ENCODE peak calls at places on chromosomes 16 and 17, in six cellular contexts. S is gastrocnemius medialis, O is ovary, Y is breast epithelium, V is sigmoid colon, G is transverse colon. Q is an unnamed sample.

GRCh38 chr16:27927266-27927901 is 136.1 kb downstream of the GSG1L start:
- DNase-seq in Y (no peak), V (no peak), S (no peak), O (no peak), G (no peak), Q (no peak)

GRCh38 chr16:85232369-85233142 is 120.3 kb upstream of the CIBAR2 start:
- DNase-seq in G (no peak), V (no peak), Y (no peak), S (no peak), O (peak; percentile 50), Q (no peak)

GRCh38 chr17:82237746-82238561 is 9.1 kb downstream of the SLC16A3 start:
- DNase-seq in Y (no peak), G (no peak), O (peak; percentile 58), V (peak; percentile 67), S (no peak), Q (no peak)

GRCh38 chr16:66935319-66936011 is at the start of gene CES2:
- DNase-seq in O (no peak), S (peak; percentile 63), Y (peak; percentile 58), G (peak; percentile 93), V (no peak), Q (no peak)

GRCh38 chr16:84839054-84839453 is 19.3 kb downstream of the CRISPLD2 start:
- DNase-seq in Y (no peak), G (no peak), O (no peak), S (no peak), V (peak; percentile 87), Q (no peak)

GRCh38 chr16:55532227-55532626 is 23.4 kb downstream of the LPCAT2 start:
- DNase-seq in O (no peak), V (no peak), S (no peak), G (no peak), Y (no peak), Q (no peak)

GRCh38 chr16:70684146-70685060 is 1.4 kb downstream of the MTSS2 start:
- DNase-seq in V (no peak), G (no peak), O (peak; percentile 64), S (no peak), Y (no peak), Q (no peak)

GRCh38 chr17:33459078-33459940 is 166.2 kb upstream of the ASIC2 start:
- DNase-seq in V (no peak), Y (no peak), S (no peak), O (no peak), G (no peak), Q (no peak)

GRCh38 chr16:82735176-82735575 is 108.4 kb downstream of the CDH13 start:
- DNase-seq in Y (no peak), V (no peak), O (no peak), G (no peak), S (peak; percentile 67), Q (no peak)

GRCh38 chr17:388087-388486 is 35.5 kb upstream of the RPH3AL start:
- DNase-seq in G (no peak), O (no peak), S (no peak), Y (no peak), V (no peak), Q (no peak)

GRCh38 chr16:55508941-55509920 is at the start of gene LPCAT2:
- DNase-seq in S (peak; percentile 55), G (peak; percentile 86), V (peak; percentile 88), Y (no peak), O (peak; percentile 91), Q (peak; percentile 83)

GRCh38 chr16:82059983-82060421 is 24.9 kb downstream of the HSD17B2 start:
- DNase-seq in V (no peak), G (no peak), S (no peak), Y (no peak), O (no peak), Q (no peak)

GRCh38 chr16:53041196-53041977 is 11.3 kb downstream of the CHD9NB start:
- DNase-seq in Y (peak; percentile 57), G (peak; percentile 33), V (peak; percentile 87), S (peak; percentile 42), O (peak; percentile 55), Q (peak; percentile 57)

GRCh38 chr16:7405166-7405565 is 72.5 kb downstream of the RBFOX1 start:
- DNase-seq in S (peak; percentile 70), Y (no peak), V (no peak), G (no peak), O (peak; percentile 15), Q (no peak)

GRCh38 chr17:48429156-48429555 is 858 bp downstream of the SKAP1 start:
- DNase-seq in O (no peak), Y (no peak), G (no peak), S (no peak), V (no peak), Q (no peak)

GRCh38 chr16:4315185-4316102 is at the start of gene GLIS2:
- DNase-seq in Y (no peak), S (no peak), V (peak; percentile 88), O (peak; percentile 89), G (peak; percentile 60), Q (peak; percentile 66)

GRCh38 chr17:17935321-17936271 is 36.6 kb downstream of the TOM1L2 start:
- DNase-seq in Y (no peak), G (peak; percentile 53), S (peak; percentile 22), V (peak; percentile 75), O (no peak), Q (peak; percentile 53)

DNA sequence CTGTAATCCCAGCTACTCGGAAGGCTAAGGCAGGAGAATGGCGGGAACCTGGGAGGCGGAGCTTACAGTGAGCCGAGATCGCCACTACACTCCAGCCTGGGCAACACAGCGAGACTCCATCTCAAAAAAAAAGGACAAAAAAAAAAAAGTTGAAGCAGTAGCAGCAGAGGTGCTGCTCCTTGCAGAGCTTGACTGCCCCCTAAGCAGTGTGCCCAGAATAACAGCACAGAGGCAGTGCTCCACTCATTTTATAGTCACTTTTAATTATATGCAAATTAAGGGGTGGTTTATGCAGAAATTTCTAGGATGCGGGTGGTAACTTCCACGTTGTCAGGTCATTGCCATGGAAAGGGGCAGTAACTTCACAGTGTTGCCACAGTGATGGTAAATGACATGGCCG is 54.3 kb upstream of the NOL11 start:
- DNase-seq in O (no peak), V (no peak), G (no peak), Y (no peak), S (no peak), Q (no peak)
- H3K4me1 ChIP-seq in O (no peaks in the 10 kb centered on the region), V (no peaks in the 10 kb centered on the region), G (no peaks in the 10 kb centered on the region), Y (no peaks in the 10 kb centered on the region), S (no peaks in the 10 kb centered on the region), Q (no peaks in the 10 kb centered on the region)

DNA sequence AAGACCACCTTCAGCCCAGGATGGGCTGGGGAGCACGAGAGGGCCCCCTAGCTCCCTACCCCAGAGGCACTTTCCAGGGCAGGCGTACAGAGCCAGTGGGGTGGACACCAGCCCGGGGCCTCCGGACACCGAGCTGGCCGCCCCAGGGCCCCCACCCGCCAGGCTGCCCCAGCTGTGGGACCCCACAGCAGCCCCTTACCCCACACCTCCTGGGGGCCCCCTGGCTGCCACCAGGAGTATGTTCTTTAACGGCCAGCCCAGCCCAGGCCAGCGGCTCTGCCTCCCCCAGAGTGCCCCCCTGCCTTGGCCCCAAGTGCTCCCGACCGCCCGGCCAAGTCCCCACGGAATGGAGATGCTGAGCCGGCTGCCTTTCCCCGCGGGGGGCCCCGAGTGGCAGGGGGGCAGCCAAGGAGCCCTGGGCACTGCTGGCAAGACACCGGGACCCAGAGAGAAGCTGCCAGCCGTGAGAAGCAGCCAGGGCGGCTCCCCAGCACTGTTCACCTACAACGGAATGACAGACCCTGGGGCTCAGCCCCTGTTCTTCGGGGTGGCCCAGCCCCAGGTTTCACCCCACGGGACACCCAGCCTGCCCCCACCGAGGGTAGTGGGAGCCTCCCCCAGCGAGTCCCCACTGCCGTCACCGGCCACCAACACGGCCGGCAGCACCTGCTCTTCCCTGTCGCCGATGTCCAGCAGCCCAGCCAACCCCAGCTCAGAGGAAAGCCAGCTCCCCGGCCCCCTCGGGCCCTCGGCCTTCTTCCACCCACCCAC is 24.3 kb upstream of the ZFPM1 start:
- DNase-seq in V (no peak), O (no peak), Y (no peak), G (no peak), S (no peak), Q (no peak)
- TF ChIP-seq CTCF in V (no peak), O (no peak), Y (no peak), G (no peak), S (no peak), Q (no peak)

GRCh38 chr16:2767140-2767731 is 9.8 kb downstream of the ELOB start:
- DNase-seq in O (no peak), G (no peak), S (no peak), Y (no peak), V (no peak), Q (no peak)

GRCh38 chr16:2767891-2768290 is 9.2 kb downstream of the ELOB start:
- DNase-seq in Y (no peak), V (no peak), G (no peak), O (no peak), S (no peak), Q (no peak)

GRCh38 chr16:2764718-2765117 is 12.3 kb downstream of the SRRM2 start:
- DNase-seq in O (no peak), G (no peak), V (no peak), Y (no peak), S (no peak), Q (no peak)

GRCh38 chr16:2766430-2767139 is 10.5 kb downstream of the ELOB start:
- DNase-seq in O (no peak), V (no peak), S (no peak), Y (no peak), G (no peak), Q (no peak)

DNA sequence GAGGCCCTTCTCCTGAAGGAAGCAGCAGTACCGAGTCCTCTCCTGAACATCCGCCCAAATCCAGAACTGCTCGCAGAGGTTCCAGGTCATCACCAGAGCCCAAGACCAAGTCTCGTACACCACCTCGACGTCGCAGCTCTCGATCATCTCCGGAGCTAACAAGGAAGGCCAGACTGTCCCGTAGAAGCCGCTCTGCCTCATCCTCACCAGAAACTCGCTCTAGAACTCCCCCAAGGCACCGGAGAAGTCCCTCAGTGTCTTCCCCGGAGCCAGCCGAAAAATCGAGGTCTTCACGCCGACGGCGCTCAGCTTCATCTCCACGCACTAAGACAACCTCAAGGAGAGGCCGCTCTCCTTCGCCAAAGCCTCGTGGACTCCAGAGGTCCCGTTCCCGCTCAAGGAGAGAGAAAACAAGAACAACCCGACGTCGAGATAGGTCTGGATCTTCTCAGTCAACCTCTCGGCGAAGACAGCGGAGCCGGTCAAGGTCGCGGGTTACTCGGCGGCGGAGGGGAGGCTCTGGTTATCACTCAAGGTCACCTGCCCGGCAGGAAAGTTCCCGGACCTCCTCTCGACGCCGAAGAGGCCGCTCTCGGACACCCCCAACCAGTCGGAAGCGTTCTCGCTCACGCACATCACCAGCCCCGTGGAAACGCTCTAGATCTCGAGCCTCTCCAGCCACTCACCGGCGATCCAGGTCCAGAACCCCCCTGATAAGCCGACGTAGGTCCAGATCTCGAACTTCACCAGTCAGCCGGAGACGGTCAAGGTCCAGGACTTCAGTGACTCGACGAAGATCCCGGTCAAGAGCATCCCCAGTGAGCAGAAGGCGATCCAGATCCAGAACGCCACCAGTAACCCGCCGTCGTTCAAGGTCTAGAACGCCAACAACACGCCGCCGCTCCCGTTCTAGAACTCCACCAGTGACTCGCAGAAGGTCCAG is 11.3 kb downstream of the ELOB start:
- DNase-seq in O (no peak), V (no peak), G (no peak), S (no peak), Y (no peak), Q (no peak)
- TF ChIP-seq POLR2A in O (no peak), V (no peak), G (no peak), S (no peak), Y (no peak), Q (no peak)

DNA sequence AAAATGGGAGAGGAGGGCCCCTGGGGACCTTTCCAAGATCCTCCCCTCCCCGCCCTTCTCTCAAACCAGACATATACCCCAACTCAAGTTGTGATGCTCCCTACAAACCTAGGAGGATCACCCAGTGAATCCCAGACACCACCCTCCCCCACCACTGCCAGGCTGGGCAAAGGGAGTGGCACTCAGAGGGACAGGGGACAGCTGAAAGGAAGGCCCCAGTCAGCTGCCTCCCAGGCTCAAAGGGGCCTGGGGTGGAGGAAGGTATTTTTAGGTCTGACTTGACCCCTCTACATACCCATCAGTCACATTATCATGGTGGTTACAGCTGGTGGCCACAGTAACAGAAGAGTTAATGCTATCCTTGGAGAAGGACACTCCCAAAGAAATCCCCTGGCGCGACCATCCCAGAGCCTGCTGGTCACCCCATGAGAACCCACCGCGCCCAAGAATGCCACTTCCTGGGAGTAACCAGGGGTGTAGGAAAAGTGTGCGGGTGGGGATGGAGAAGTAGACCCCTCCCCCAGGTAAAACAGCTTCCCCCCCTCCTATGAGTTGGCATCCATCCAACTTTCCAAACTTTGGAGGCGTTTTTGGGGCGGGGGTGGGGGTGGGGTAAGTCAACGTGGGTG is 1.2 kb downstream of the CACNB1 start:
- DNase-seq in O (no peak), G (peak; percentile 24), Y (no peak), V (no peak), S (peak; percentile 71), Q (no peak)
- H3K4me1 ChIP-seq in O (peaks cover 9% of the 10 kb centered on the region), G (peaks cover 31% of the 10 kb centered on the region), Y (peaks cover 5% of the 10 kb centered on the region), V (peaks cover 59% of the 10 kb centered on the region), S (peaks cover 66% of the 10 kb centered on the region), Q (peaks cover 55% of the 10 kb centered on the region)

Q was measured in tibial nerve.